ENCODE peak calls at places on chromosome 17, in six cellular contexts. One of them, this sample, is unnamed.

GRCh38 chr17:7854851-7855642 is at the start of gene TMEM88:
- DNase-seq in HepG2: no peak
- DNase-seq in stomach: no peak
- DNase-seq in tibial nerve: no peak
- DNase-seq in A549: no peak
- DNase-seq in GM12878: no peak
- DNase-seq in this sample: peak; percentile 47

GRCh38 chr17:56793506-56793905 is 40.2 kb downstream of the C17orf67 start:
- DNase-seq in A549: no peak
- DNase-seq in GM12878: no peak
- DNase-seq in stomach: no peak
- DNase-seq in HepG2: no peak
- DNase-seq in tibial nerve: no peak
- DNase-seq in this sample: no peak

GRCh38 chr17:54972406-54973138 is 4.0 kb downstream of the STXBP4 start:
- DNase-seq in A549: no peak
- DNase-seq in GM12878: no peak
- DNase-seq in HepG2: peak; percentile 61
- DNase-seq in stomach: no peak
- DNase-seq in tibial nerve: no peak
- DNase-seq in this sample: no peak

GRCh38 chr17:39736319-39737165 is 1.2 kb upstream of the GRB7 start:
- DNase-seq in stomach: no peak
- DNase-seq in A549: peak; percentile 69
- DNase-seq in HepG2: peak; percentile 90
- DNase-seq in tibial nerve: no peak
- DNase-seq in GM12878: no peak
- DNase-seq in this sample: no peak

GRCh38 chr17:39404542-39405378 is 3.3 kb upstream of the FBXL20 start:
- DNase-seq in stomach: no peak
- DNase-seq in HepG2: no peak
- DNase-seq in tibial nerve: no peak
- DNase-seq in A549: peak; percentile 80
- DNase-seq in GM12878: no peak
- DNase-seq in this sample: no peak

GRCh38 chr17:29687601-29688000 is 64.9 kb upstream of the CORO6 start:
- DNase-seq in A549: no peak
- DNase-seq in HepG2: no peak
- DNase-seq in tibial nerve: no peak
- DNase-seq in stomach: no peak
- DNase-seq in GM12878: no peak
- DNase-seq in this sample: no peak

GRCh38 chr17:8469964-8470363 is 34.3 kb downstream of the NDEL1 start:
- DNase-seq in GM12878: no peak
- DNase-seq in tibial nerve: no peak
- DNase-seq in A549: no peak
- DNase-seq in HepG2: no peak
- DNase-seq in stomach: no peak
- DNase-seq in this sample: no peak

GRCh38 chr17:12734852-12735430 is 54.4 kb upstream of the ARHGAP44 start:
- DNase-seq in GM12878: no peak
- DNase-seq in stomach: no peak
- DNase-seq in A549: no peak
- DNase-seq in HepG2: no peak
- DNase-seq in tibial nerve: no peak
- DNase-seq in this sample: no peak

GRCh38 chr17:45675892-45676291 is 108.2 kb upstream of the CRHR1 start:
- DNase-seq in HepG2: no peak
- DNase-seq in tibial nerve: no peak
- DNase-seq in GM12878: no peak
- DNase-seq in A549: no peak
- DNase-seq in stomach: no peak
- DNase-seq in this sample: no peak

GRCh38 chr17:36697907-36698526 is 96.6 kb downstream of the MRM1 start:
- DNase-seq in HepG2: no peak
- DNase-seq in stomach: no peak
- DNase-seq in tibial nerve: no peak
- DNase-seq in GM12878: no peak
- DNase-seq in A549: no peak
- DNase-seq in this sample: no peak

GRCh38 chr17:39579318-39580081 is 28.2 kb downstream of the NEUROD2 start:
- DNase-seq in stomach: no peak
- DNase-seq in A549: no peak
- DNase-seq in GM12878: no peak
- DNase-seq in tibial nerve: no peak
- DNase-seq in HepG2: no peak
- DNase-seq in this sample: no peak

GRCh38 chr17:55423535-55423934 is 1.9 kb upstream of the MMD start:
- DNase-seq in HepG2: no peak
- DNase-seq in tibial nerve: no peak
- DNase-seq in stomach: no peak
- DNase-seq in GM12878: no peak
- DNase-seq in A549: no peak
- DNase-seq in this sample: no peak

GRCh38 chr17:6666077-6666521 is 14.5 kb downstream of the C17orf100 start:
- DNase-seq in HepG2: peak; percentile 78
- DNase-seq in GM12878: no peak
- DNase-seq in tibial nerve: peak; percentile 43
- DNase-seq in A549: peak; percentile 90
- DNase-seq in stomach: peak; percentile 76
- DNase-seq in this sample: peak; percentile 78

GRCh38 chr17:9522074-9522473 is 53.5 kb downstream of the STX8 start:
- DNase-seq in GM12878: no peak
- DNase-seq in tibial nerve: no peak
- DNase-seq in stomach: no peak
- DNase-seq in A549: peak; percentile 31
- DNase-seq in HepG2: peak; percentile 44
- DNase-seq in this sample: no peak

GRCh38 chr17:15444805-15445204 is 22.6 kb downstream of the CDRT4 start:
- DNase-seq in HepG2: no peak
- DNase-seq in stomach: no peak
- DNase-seq in GM12878: no peak
- DNase-seq in A549: no peak
- DNase-seq in tibial nerve: no peak
- DNase-seq in this sample: no peak

GRCh38 chr17:76755285-76755684 is 17.4 kb downstream of the MFSD11 start:
- DNase-seq in A549: no peak
- DNase-seq in tibial nerve: no peak
- DNase-seq in GM12878: no peak
- DNase-seq in HepG2: no peak
- DNase-seq in stomach: no peak
- DNase-seq in this sample: no peak

GRCh38 chr17:17439971-17440843 is 36.6 kb upstream of the MED9 start:
- DNase-seq in stomach: peak; percentile 80
- DNase-seq in tibial nerve: no peak
- DNase-seq in GM12878: peak; percentile 15
- DNase-seq in A549: peak; percentile 73
- DNase-seq in HepG2: peak; percentile 77
- DNase-seq in this sample: no peak

GRCh38 chr17:79530361-79531105 is 80.3 kb downstream of the RBFOX3 start:
- DNase-seq in HepG2: no peak
- DNase-seq in stomach: no peak
- DNase-seq in GM12878: no peak
- DNase-seq in tibial nerve: no peak
- DNase-seq in A549: no peak
- DNase-seq in this sample: no peak

GRCh38 chr17:70863436-70864248 is 694.3 kb downstream of the KCNJ2 start:
- DNase-seq in A549: no peak
- DNase-seq in stomach: no peak
- DNase-seq in HepG2: no peak
- DNase-seq in GM12878: no peak
- DNase-seq in tibial nerve: no peak
- DNase-seq in this sample: no peak

GRCh38 chr17:78862073-78863023 is 21.7 kb upstream of the USP36 start:
- DNase-seq in HepG2: peak; percentile 62
- DNase-seq in A549: peak; percentile 87
- DNase-seq in GM12878: no peak
- DNase-seq in tibial nerve: peak; percentile 79
- DNase-seq in stomach: peak; percentile 76
- DNase-seq in this sample: peak; percentile 81

DNA sequence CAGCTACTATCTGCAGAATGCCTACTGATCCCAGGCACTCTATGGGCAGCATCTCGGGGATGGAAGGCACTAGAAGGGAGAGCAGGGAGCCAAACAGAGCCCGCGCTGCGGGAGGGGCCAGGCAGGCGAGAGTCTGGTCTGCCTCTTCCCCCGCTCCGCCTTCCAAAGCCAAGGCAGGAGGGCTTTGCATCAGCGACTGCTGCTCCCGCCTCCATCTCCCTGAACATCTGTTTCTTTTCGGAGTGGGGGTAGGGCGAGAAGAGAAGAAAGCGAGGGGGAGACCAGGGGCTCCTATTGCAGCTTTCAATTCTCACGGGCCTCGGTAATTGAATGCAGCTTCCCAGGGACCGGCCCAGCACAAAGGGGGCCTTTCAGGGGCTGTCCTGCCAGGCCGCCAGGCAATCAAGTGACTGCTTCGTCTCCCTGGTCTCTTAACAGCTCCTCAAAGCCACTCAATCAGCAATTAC is 31.4 kb upstream of the CDC42EP4 start:
- DNase-seq in stomach: no peak
- DNase-seq in GM12878: no peak
- DNase-seq in tibial nerve: peak; percentile 56
- DNase-seq in HepG2: no peak
- DNase-seq in A549: no peak
- DNase-seq in this sample: peak; percentile 85
- TF ChIP-seq EP300 in stomach: no peak
- TF ChIP-seq EP300 in GM12878: no peak
- TF ChIP-seq EP300 in tibial nerve: no peak
- TF ChIP-seq EP300 in HepG2: no peak
- TF ChIP-seq EP300 in A549: no peak
- TF ChIP-seq EP300 in this sample: no peak

DNA sequence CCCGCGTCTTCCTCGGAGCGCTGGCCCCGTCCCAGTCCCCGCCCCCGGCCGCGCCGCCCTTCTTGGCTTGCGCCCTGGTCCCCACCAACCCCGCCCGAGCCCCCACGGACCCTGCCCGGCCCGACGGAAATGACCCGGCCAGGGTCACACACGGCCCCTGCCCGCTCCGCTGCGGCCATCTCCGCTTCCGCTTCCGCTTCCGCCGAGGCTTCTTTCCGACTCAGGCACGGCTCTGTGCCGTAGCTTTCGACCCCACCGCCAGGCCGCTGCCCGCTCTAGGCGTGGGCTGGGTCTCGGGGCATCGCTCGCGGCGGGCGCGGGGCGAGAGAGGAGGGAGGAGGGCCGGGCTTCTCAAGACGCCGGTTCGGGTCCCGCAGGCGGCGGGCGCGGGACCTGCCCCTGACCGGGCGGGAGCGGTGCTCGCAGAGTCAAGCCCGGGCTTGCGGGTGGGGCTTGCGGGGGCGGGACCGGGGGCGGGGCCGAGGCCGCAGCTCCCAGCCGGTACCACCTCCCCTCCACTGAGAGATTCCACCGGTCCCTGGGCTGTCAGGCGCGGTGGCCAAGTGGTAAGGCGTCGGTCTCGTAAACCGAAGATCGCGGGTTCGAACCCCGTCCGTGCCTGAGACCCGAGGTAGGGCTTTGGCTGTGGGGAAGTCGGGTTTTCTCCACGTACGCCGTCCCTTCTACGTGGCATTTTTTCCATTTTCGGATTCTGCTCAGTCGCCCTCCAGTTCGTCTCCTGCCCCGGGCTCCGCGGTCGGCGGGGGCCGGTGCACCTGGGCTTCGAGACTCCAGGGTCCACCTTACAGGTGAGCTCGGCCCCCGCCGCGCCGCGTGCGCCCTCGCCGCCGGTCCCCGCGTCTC is 158.3 kb downstream of the RAB11FIP4 start:
- DNase-seq in HepG2: peak; percentile 84
- DNase-seq in A549: peak; percentile 87
- DNase-seq in tibial nerve: peak; percentile 88
- DNase-seq in stomach: peak; percentile 96
- DNase-seq in GM12878: peak; percentile 75
- DNase-seq in this sample: peak; percentile 93
- H3K27ac ChIP-seq in HepG2: peak overlapping the region; percentile 88
- H3K27ac ChIP-seq in A549: peak overlapping the region; percentile 98
- H3K27ac ChIP-seq in tibial nerve: peak overlapping the region; percentile 83
- H3K27ac ChIP-seq in stomach: peak overlapping the region; percentile 96
- H3K27ac ChIP-seq in GM12878: peak overlapping the region; percentile 78
- H3K27ac ChIP-seq in this sample: peak overlapping the region; percentile 91

DNA sequence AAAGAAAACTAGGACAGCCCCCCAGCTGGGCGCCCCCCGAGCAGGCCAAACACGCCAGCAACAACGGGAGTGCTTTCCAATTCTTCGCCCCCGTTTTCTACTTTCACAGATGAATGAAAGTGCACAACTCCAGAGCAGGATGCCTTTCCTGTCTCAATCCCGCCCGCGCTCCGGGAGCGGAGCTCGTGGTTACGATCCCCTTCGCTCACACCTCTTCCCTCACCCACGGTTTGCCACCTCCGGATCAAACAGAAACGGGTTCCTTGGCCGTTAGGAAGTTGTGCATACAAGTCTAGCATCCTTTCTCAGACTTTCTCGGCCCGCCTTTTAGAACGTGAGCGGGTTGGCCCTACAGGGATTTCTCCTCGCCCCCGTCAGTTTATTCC is 658 bp downstream of the SKA2 start:
- DNase-seq in GM12878: no peak
- DNase-seq in tibial nerve: no peak
- DNase-seq in stomach: peak; percentile 37
- DNase-seq in A549: no peak
- DNase-seq in HepG2: peak; percentile 41
- DNase-seq in this sample: peak; percentile 41
- TF ChIP-seq POLR2A in GM12878: no peak
- TF ChIP-seq POLR2A in tibial nerve: no peak
- TF ChIP-seq POLR2A in stomach: no peak
- TF ChIP-seq POLR2A in A549: no peak
- TF ChIP-seq POLR2A in HepG2: no peak
- TF ChIP-seq POLR2A in this sample: no peak

GRCh38 chr17:3004150-3004801 is 59.1 kb downstream of the OR1D5 start:
- DNase-seq in GM12878: peak; percentile 40
- DNase-seq in stomach: peak; percentile 100
- DNase-seq in HepG2: peak; percentile 78
- DNase-seq in tibial nerve: peak; percentile 99
- DNase-seq in A549: peak; percentile 98
- DNase-seq in this sample: peak; percentile 100

GRCh38 chr17:3003401-3004149 is 59.8 kb downstream of the OR1D5 start:
- DNase-seq in GM12878: peak; percentile 32
- DNase-seq in stomach: peak; percentile 41
- DNase-seq in tibial nerve: no peak
- DNase-seq in A549: no peak
- DNase-seq in HepG2: no peak
- DNase-seq in this sample: peak; percentile 47

GRCh38 chr17:3005696-3006095 is 57.7 kb downstream of the OR1D5 start:
- DNase-seq in tibial nerve: no peak
- DNase-seq in GM12878: no peak
- DNase-seq in stomach: no peak
- DNase-seq in A549: no peak
- DNase-seq in HepG2: no peak
- DNase-seq in this sample: no peak

GRCh38 chr17:3006801-3007200 is 56.6 kb downstream of the OR1D5 start:
- DNase-seq in HepG2: no peak
- DNase-seq in tibial nerve: no peak
- DNase-seq in A549: no peak
- DNase-seq in stomach: no peak
- DNase-seq in GM12878: no peak
- DNase-seq in this sample: no peak

DNA sequence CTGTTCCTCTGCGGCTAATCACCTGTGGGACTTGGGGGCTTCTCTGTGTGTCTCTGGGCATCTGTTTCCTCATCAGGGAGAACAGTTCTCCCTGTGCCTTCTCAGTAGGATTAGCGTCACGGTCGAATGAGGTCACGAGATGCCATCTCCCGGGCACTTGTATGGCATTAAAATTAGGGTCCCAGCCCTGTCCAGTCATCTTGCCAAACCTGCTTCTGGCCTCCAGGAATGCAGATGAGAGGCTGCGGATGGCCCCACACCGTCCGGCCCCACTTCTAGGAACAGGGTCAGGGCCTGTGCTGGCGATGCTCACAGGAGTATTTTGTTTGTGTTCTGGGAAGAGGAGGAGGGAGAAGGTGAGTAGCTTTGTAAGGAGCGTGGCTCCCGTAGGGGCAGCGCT is 58.5 kb downstream of the OR1D5 start:
- DNase-seq in HepG2: no peak
- DNase-seq in A549: no peak
- DNase-seq in tibial nerve: peak; percentile 4
- DNase-seq in GM12878: no peak
- DNase-seq in stomach: no peak
- DNase-seq in this sample: peak; percentile 43
- TF ChIP-seq EP300 in HepG2: no peak
- TF ChIP-seq EP300 in A549: no peak
- TF ChIP-seq EP300 in tibial nerve: no peak
- TF ChIP-seq EP300 in GM12878: no peak
- TF ChIP-seq EP300 in stomach: peak; percentile 87
- TF ChIP-seq EP300 in this sample: no peak

This sample was measured in ovary.